ENCODE peak calls at places on chromosomes 1 and 21, in five cellular contexts. F is A549, Y is H1, Q is K562, I is HepG2. N is an unnamed sample.

GRCh38 chr1:56098956-56099355 is 480.4 kb downstream of the PLPP3 start:
- DNase-seq in Q (no peak), I (no peak), Y (no peak), F (no peak), N (peak)

GRCh38 chr1:206757524-206758266 is 12.9 kb upstream of the IL19 start:
- DNase-seq in F (no peak), Y (no peak), I (no peak), Q (no peak), N (no peak)

GRCh38 chr1:240149488-240150094 is 57.9 kb downstream of the FMN2 start:
- DNase-seq in F (peak), Y (no peak), I (peak), Q (peak), N (peak)

GRCh38 chr21:36065497-36066036 is 4.3 kb upstream of the CBR1 start:
- DNase-seq in F (no peak), Y (no peak), I (peak), Q (peak), N (peak)

GRCh38 chr1:32031578-32032286 is 18.1 kb downstream of the KHDRBS1 start:
- DNase-seq in F (no peak), I (no peak), Y (no peak), Q (no peak), N (peak)

GRCh38 chr1:216600730-216601426 is 122.4 kb downstream of the ESRRG start:
- DNase-seq in I (peak), F (peak), Y (peak), Q (no peak), N (peak)

GRCh38 chr1:173444757-173445156 is 32.4 kb upstream of the PRDX6 start:
- DNase-seq in Q (no peak), Y (no peak), I (no peak), F (no peak), N (no peak)

GRCh38 chr1:227885135-227885647 is 62.5 kb downstream of the WNT9A start:
- DNase-seq in I (no peak), F (no peak), Q (no peak), Y (peak), N (no peak)

GRCh38 chr1:183022202-183023145 is 746 bp upstream of the LAMC1 start:
- DNase-seq in Y (peak), I (peak), Q (peak), F (peak), N (peak)

DNA sequence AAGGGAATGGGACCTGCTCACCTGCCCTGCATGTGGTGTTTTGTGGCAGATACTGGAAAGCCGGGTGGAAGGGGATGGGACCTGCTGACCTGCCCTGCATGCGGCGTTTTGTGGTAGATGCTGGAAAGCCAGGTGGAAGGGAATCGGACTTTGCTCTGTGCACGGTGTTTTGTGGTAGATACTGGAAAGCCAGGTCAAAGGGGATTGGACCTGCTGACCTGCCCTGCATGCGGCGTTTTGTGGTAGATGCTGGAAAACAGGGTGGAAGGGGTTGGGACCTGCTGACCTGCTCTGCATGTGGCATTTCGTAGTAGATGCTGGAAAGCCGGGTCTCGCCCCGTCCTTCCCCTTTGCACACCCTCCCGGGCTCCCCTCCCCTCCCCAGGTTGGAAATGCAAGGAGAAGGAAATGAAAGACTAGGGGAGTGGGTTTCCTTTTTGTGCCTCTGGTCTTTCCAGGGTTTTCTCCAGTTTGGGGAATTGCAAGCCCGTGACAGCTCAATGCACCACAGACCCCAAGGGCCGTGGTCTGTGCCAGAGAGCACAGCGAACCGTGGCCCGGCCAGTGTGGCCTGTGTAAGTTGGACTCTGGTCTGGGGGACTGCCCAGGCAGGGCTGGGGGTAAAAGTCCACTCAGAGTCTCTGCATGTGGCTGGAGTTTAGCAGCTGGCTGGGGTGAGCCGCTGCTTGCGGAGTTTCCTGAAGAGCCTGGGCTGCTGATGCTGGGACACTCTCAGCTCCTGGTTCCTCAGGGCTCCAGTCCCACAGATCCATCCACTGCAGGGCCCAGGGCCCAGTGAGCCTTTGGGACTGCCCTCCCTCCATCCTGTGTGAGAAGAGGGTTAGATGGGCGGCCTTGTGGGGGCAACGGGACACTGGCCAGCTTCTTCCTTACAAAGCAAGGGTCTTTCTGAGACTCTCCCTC is 105.5 kb downstream of the CRYAA start:
- DNase-seq in Q (no peak), I (no peak), F (no peak), Y (no peak), N (no peak)
- TF ChIP-seq MAFK in Q (no peak), I (no peak), F (no peak), Y (no peak), N (no peak)

DNA sequence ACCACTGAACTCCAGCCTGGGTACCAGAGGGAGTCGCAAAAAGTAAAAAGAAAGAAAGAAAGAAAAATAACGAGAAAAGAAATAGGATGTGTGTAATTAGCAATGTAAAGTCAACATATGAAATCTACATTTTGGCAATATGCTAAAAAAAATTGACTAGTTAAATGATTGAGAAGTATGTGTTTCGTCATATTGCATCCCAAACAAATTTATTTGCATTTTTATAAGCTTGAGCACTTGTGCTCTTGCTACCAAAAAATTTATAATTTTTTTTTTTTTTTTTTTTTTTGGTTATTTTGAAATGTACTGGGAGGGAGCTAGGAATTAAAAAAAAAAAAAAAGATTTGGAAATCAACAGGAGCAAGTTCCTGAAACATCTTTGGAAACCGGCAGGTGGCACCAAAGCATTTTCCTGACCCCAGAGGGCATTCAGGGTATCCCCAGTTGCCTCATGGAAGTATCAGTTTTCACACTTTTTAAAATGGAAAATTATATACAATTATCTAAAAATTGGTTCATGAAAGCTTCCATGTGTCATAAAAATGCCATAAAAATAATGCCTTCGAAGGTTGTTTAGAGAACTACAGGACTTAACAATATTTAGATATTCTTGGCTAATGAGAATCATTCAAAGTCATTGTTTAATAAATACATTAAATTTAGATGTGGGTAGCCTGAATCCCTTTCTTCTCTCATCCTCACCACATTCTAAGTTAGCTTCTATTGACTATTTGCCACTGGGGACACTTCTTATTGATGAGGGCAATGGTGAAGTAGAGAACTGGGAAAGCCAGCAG is 4.8 kb upstream of the HEATR1 start:
- DNase-seq in Y (peak), I (peak), F (peak), Q (peak), N (peak)
- TF ChIP-seq MAFK in Y (no peak), I (no peak), F (no peak), Q (no peak), N (no peak)

DNA sequence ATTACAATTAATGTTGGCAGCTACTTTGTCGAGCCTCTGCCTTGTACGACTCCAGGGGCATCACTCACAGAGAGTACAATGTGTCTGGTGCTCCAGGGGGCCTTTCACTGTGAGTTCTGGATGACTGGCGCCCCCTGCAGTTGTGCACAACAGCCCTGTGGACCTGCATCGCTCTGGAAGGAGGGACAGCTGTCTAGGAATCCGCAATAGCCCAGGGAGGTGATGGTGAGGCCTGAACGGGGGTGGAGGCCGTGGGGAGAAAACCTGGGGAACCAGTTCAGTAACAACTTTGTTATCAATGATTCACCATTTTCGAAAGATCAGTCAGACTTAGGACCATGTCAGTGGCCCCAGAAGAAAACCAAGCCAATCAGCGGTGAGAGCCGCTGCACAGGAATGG is 189.1 kb downstream of the KAZN start:
- DNase-seq in I (no peak), F (no peak), Y (peak), Q (no peak), N (no peak)
- TF ChIP-seq MAFK in I (no peak), F (no peak), Y (no peak), Q (no peak), N (no peak)

GRCh38 chr1:54559771-54560231 is 11.8 kb downstream of the ACOT11 start:
- DNase-seq in Y (no peak), I (no peak), F (no peak), Q (no peak), N (no peak)
- TF ChIP-seq MAFK in Y (no peak), I (no peak), F (no peak), Q (no peak), N (no peak)

DNA sequence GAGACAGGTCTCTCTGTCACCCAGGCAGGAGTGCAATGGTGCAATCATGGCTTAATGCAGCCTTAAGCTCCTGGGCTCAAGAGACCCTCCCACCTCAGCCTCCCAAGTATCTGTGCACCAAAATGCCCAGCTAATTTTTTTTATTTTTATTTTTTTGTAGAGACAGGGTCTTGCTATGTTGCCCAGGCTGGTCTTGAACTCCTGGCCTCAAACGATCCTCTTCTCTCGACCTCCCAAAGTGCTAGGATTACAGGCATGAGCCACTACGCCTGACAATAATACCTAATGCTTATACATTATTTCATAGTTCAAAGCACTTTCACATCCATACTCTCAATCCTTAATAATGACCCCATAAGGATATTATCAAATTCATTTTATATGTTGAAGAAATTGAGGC is 48.3 kb downstream of the LUZP1 start:
- DNase-seq in F (no peak), I (no peak), Y (no peak), Q (no peak), N (no peak)
- TF ChIP-seq MAFK in F (no peak), I (no peak), Y (no peak), Q (no peak), N (no peak)

GRCh38 chr1:100494393-100495084 is 43.4 kb upstream of the GPR88 start:
- DNase-seq in Y (no peak), I (peak), F (no peak), Q (no peak), N (peak)
- TF ChIP-seq MAFK in Y (no peak), I (no peak), F (no peak), Q (no peak), N (no peak)

GRCh38 chr21:42379425-42380215 is 13.3 kb upstream of the TFF1 start:
- DNase-seq in F (no peak), Y (no peak), I (no peak), Q (no peak), N (no peak)

GRCh38 chr21:42383331-42383730 is 12.5 kb downstream of the TMPRSS3 start:
- DNase-seq in Q (no peak), F (no peak), I (no peak), Y (no peak), N (no peak)

GRCh38 chr21:42384184-42384583 is 11.7 kb downstream of the TMPRSS3 start:
- DNase-seq in F (no peak), I (no peak), Y (no peak), Q (no peak), N (no peak)

GRCh38 chr21:42382915-42383314 is 12.9 kb downstream of the TMPRSS3 start:
- DNase-seq in Q (no peak), F (no peak), Y (no peak), I (no peak), N (no peak)

DNA sequence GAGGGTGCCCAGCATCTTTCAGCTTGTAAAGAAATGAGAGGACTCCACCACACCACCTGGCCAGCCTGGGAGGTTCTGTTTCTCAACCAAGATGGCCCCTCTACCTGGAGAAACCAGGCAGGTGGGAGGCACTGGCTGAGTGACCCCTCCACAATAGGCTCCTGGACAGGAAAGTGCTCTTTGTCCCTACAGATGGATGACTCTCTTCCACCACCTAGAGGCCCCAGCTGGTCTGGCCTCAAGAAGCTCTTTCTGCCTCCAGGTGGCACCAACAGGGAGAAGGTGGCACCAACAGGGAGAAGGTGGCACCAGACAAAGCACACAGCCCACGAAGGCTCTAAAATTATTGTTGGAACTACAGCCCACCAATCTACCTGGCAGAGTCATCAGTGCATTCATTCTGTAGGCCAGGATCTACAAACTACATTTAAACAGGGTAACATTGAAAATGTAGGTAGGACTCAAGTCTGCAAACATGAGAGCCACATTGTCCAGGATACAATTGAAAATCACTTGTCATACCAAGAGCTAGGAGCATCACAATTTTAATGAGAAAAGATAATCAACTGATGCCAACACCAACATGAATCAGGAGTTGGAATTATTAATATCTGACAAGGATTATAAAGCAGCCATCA is 14.4 kb downstream of the TMPRSS3 start:
- DNase-seq in F (peak), I (peak), Y (no peak), Q (peak), N (peak)
- TF ChIP-seq MAFK in F (no peak), I (no peak), Y (no peak), Q (no peak), N (no peak)